ENCODE peak calls at places on chromosome 17, in ten cellular contexts. One of them, this sample, is unnamed.

GRCh38 chr17:4510615-4510941 is 11.9 kb downstream of the SPNS2 start:
- DNase-seq in upper lobe of right lung: no peak
- DNase-seq in choroid plexus epithelial cell: no peak
- DNase-seq in CD8-positive, alpha-beta T cell: no peak
- DNase-seq in activated CD8-positive, alpha-beta memory T cell treated with anti-CD3 and anti-CD28 coated beads for 1 hour: no peak
- DNase-seq in smooth muscle cell of the brain vasculature: no peak
- DNase-seq in ureter: no peak
- DNase-seq in astrocyte of the hippocampus: no peak
- DNase-seq in activated naive CD4-positive, alpha-beta T cell treated with anti-CD3 and anti-CD28 coated beads for 36 hours: no peak
- DNase-seq in RPMI8226: no peak
- DNase-seq in this sample: no peak

GRCh38 chr17:74260525-74260850 is 13.5 kb upstream of the DNAI2 start:
- DNase-seq in upper lobe of right lung: no peak
- DNase-seq in choroid plexus epithelial cell: no peak
- DNase-seq in CD8-positive, alpha-beta T cell: no peak
- DNase-seq in activated CD8-positive, alpha-beta memory T cell treated with anti-CD3 and anti-CD28 coated beads for 1 hour: no peak
- DNase-seq in smooth muscle cell of the brain vasculature: no peak
- DNase-seq in ureter: no peak
- DNase-seq in astrocyte of the hippocampus: no peak
- DNase-seq in activated naive CD4-positive, alpha-beta T cell treated with anti-CD3 and anti-CD28 coated beads for 36 hours: no peak
- DNase-seq in RPMI8226: no peak
- DNase-seq in this sample: no peak

GRCh38 chr17:3888343-3889171 is 4.3 kb downstream of the CAMKK1 start:
- DNase-seq in upper lobe of right lung: no peak
- DNase-seq in choroid plexus epithelial cell: peak; percentile 90
- DNase-seq in CD8-positive, alpha-beta T cell: no peak
- DNase-seq in activated CD8-positive, alpha-beta memory T cell treated with anti-CD3 and anti-CD28 coated beads for 1 hour: no peak
- DNase-seq in smooth muscle cell of the brain vasculature: no peak
- DNase-seq in ureter: peak; percentile 91
- DNase-seq in astrocyte of the hippocampus: peak; percentile 96
- DNase-seq in activated naive CD4-positive, alpha-beta T cell treated with anti-CD3 and anti-CD28 coated beads for 36 hours: no peak
- DNase-seq in RPMI8226: no peak
- DNase-seq in this sample: peak; percentile 94

GRCh38 chr17:74962622-74963394 is 9.8 kb downstream of the HID1 start:
- DNase-seq in upper lobe of right lung: no peak
- DNase-seq in choroid plexus epithelial cell: no peak
- DNase-seq in CD8-positive, alpha-beta T cell: no peak
- DNase-seq in activated CD8-positive, alpha-beta memory T cell treated with anti-CD3 and anti-CD28 coated beads for 1 hour: no peak
- DNase-seq in smooth muscle cell of the brain vasculature: no peak
- DNase-seq in ureter: no peak
- DNase-seq in astrocyte of the hippocampus: no peak
- DNase-seq in activated naive CD4-positive, alpha-beta T cell treated with anti-CD3 and anti-CD28 coated beads for 36 hours: no peak
- DNase-seq in RPMI8226: no peak
- DNase-seq in this sample: no peak

GRCh38 chr17:72677108-72677507 is 415.4 kb downstream of the SLC39A11 start:
- DNase-seq in upper lobe of right lung: no peak
- DNase-seq in choroid plexus epithelial cell: peak; percentile 47
- DNase-seq in CD8-positive, alpha-beta T cell: no peak
- DNase-seq in activated CD8-positive, alpha-beta memory T cell treated with anti-CD3 and anti-CD28 coated beads for 1 hour: no peak
- DNase-seq in smooth muscle cell of the brain vasculature: no peak
- DNase-seq in ureter: no peak
- DNase-seq in astrocyte of the hippocampus: peak; percentile 28
- DNase-seq in activated naive CD4-positive, alpha-beta T cell treated with anti-CD3 and anti-CD28 coated beads for 36 hours: no peak
- DNase-seq in RPMI8226: no peak
- DNase-seq in this sample: no peak

GRCh38 chr17:37614823-37615222 is 5.6 kb upstream of the SYNRG start:
- DNase-seq in upper lobe of right lung: no peak
- DNase-seq in choroid plexus epithelial cell: no peak
- DNase-seq in CD8-positive, alpha-beta T cell: no peak
- DNase-seq in activated CD8-positive, alpha-beta memory T cell treated with anti-CD3 and anti-CD28 coated beads for 1 hour: no peak
- DNase-seq in smooth muscle cell of the brain vasculature: no peak
- DNase-seq in ureter: no peak
- DNase-seq in astrocyte of the hippocampus: no peak
- DNase-seq in activated naive CD4-positive, alpha-beta T cell treated with anti-CD3 and anti-CD28 coated beads for 36 hours: no peak
- DNase-seq in RPMI8226: no peak
- DNase-seq in this sample: no peak

GRCh38 chr17:29590979-29591736 is 1.7 kb upstream of the GIT1 start:
- DNase-seq in upper lobe of right lung: peak; percentile 76
- DNase-seq in choroid plexus epithelial cell: peak; percentile 47
- DNase-seq in CD8-positive, alpha-beta T cell: no peak
- DNase-seq in activated CD8-positive, alpha-beta memory T cell treated with anti-CD3 and anti-CD28 coated beads for 1 hour: no peak
- DNase-seq in smooth muscle cell of the brain vasculature: no peak
- DNase-seq in ureter: no peak
- DNase-seq in astrocyte of the hippocampus: peak; percentile 81
- DNase-seq in activated naive CD4-positive, alpha-beta T cell treated with anti-CD3 and anti-CD28 coated beads for 36 hours: peak; percentile 63
- DNase-seq in RPMI8226: peak; percentile 62
- DNase-seq in this sample: peak; percentile 78

GRCh38 chr17:76120658-76121008 is 17.0 kb upstream of the EXOC7 start:
- DNase-seq in upper lobe of right lung: no peak
- DNase-seq in choroid plexus epithelial cell: no peak
- DNase-seq in CD8-positive, alpha-beta T cell: no peak
- DNase-seq in activated CD8-positive, alpha-beta memory T cell treated with anti-CD3 and anti-CD28 coated beads for 1 hour: no peak
- DNase-seq in smooth muscle cell of the brain vasculature: no peak
- DNase-seq in ureter: no peak
- DNase-seq in astrocyte of the hippocampus: no peak
- DNase-seq in activated naive CD4-positive, alpha-beta T cell treated with anti-CD3 and anti-CD28 coated beads for 36 hours: no peak
- DNase-seq in RPMI8226: no peak
- DNase-seq in this sample: no peak

GRCh38 chr17:56505154-56505756 is 88.2 kb upstream of the NOG start:
- DNase-seq in upper lobe of right lung: no peak
- DNase-seq in choroid plexus epithelial cell: no peak
- DNase-seq in CD8-positive, alpha-beta T cell: no peak
- DNase-seq in activated CD8-positive, alpha-beta memory T cell treated with anti-CD3 and anti-CD28 coated beads for 1 hour: no peak
- DNase-seq in smooth muscle cell of the brain vasculature: no peak
- DNase-seq in ureter: no peak
- DNase-seq in astrocyte of the hippocampus: no peak
- DNase-seq in activated naive CD4-positive, alpha-beta T cell treated with anti-CD3 and anti-CD28 coated beads for 36 hours: no peak
- DNase-seq in RPMI8226: no peak
- DNase-seq in this sample: no peak

GRCh38 chr17:67628580-67629013 is 89.1 kb upstream of the NOL11 start:
- DNase-seq in upper lobe of right lung: peak; percentile 71
- DNase-seq in choroid plexus epithelial cell: peak; percentile 22
- DNase-seq in CD8-positive, alpha-beta T cell: no peak
- DNase-seq in activated CD8-positive, alpha-beta memory T cell treated with anti-CD3 and anti-CD28 coated beads for 1 hour: no peak
- DNase-seq in smooth muscle cell of the brain vasculature: no peak
- DNase-seq in ureter: no peak
- DNase-seq in astrocyte of the hippocampus: no peak
- DNase-seq in activated naive CD4-positive, alpha-beta T cell treated with anti-CD3 and anti-CD28 coated beads for 36 hours: peak; percentile 42
- DNase-seq in RPMI8226: peak; percentile 76
- DNase-seq in this sample: no peak

GRCh38 chr17:49469831-49470568 is 25.1 kb upstream of the NGFR start:
- DNase-seq in upper lobe of right lung: no peak
- DNase-seq in choroid plexus epithelial cell: no peak
- DNase-seq in CD8-positive, alpha-beta T cell: no peak
- DNase-seq in activated CD8-positive, alpha-beta memory T cell treated with anti-CD3 and anti-CD28 coated beads for 1 hour: no peak
- DNase-seq in smooth muscle cell of the brain vasculature: no peak
- DNase-seq in ureter: no peak
- DNase-seq in astrocyte of the hippocampus: peak; percentile 61
- DNase-seq in activated naive CD4-positive, alpha-beta T cell treated with anti-CD3 and anti-CD28 coated beads for 36 hours: peak; percentile 11
- DNase-seq in RPMI8226: no peak
- DNase-seq in this sample: no peak

GRCh38 chr17:19724501-19725420 is 8.4 kb upstream of the SLC47A2 start:
- DNase-seq in upper lobe of right lung: peak; percentile 91
- DNase-seq in choroid plexus epithelial cell: no peak
- DNase-seq in CD8-positive, alpha-beta T cell: peak; percentile 24
- DNase-seq in activated CD8-positive, alpha-beta memory T cell treated with anti-CD3 and anti-CD28 coated beads for 1 hour: no peak
- DNase-seq in smooth muscle cell of the brain vasculature: no peak
- DNase-seq in ureter: peak; percentile 72
- DNase-seq in astrocyte of the hippocampus: no peak
- DNase-seq in activated naive CD4-positive, alpha-beta T cell treated with anti-CD3 and anti-CD28 coated beads for 36 hours: peak; percentile 75
- DNase-seq in RPMI8226: peak; percentile 82
- DNase-seq in this sample: peak; percentile 82

This sample was measured in RWPE1.